ENCODE peak calls at places on chromosomes 4 and X, in four cellular contexts. N, M, U and G are unnamed samples.

GRCh38 chr4:98027827-98028226 is 115.4 kb downstream of the STPG2 start:
- DNase-seq in N (no peak), M (peak; percentile 11), U (no peak), G (peak; percentile 35)

GRCh38 chr4:3879681-3880594 is 113.8 kb downstream of the ADRA2C start:
- DNase-seq in N (no peak), M (no peak), U (no peak), G (no peak)

GRCh38 chr4:135120190-135120589 is 918.6 kb upstream of the PABPC4L start:
- DNase-seq in N (no peak), M (no peak), U (peak; percentile 19), G (no peak)

GRCh38 chr4:6056976-6057766 is 38.9 kb upstream of the C4orf50 start:
- DNase-seq in N (no peak), M (no peak), U (no peak), G (no peak)

GRCh38 chr4:133186210-133186609 is 37.1 kb downstream of the PCDH10 start:
- DNase-seq in N (no peak), M (no peak), U (peak; percentile 1), G (no peak)

GRCh38 chr4:181946902-181947301 is 296.3 kb upstream of the TENM3 start:
- DNase-seq in N (no peak), M (no peak), U (peak; percentile 58), G (no peak)

GRCh38 chr4:82799006-82799881 is 648 bp upstream of the SCD5 start:
- DNase-seq in N (peak; percentile 32), M (peak; percentile 66), U (no peak), G (no peak)

GRCh38 chr4:74437866-74438265 is 7.1 kb upstream of the AREG start:
- DNase-seq in N (no peak), M (no peak), U (no peak), G (no peak)

GRCh38 chr4:38872620-38873019 is 5.0 kb downstream of the FAM114A1 start:
- DNase-seq in N (no peak), M (no peak), U (peak; percentile 77), G (no peak)

GRCh38 chrX:131634900-131635299 is 91.0 kb downstream of the OR13H1 start:
- DNase-seq in N (no peak), M (no peak), U (no peak), G (no peak)
- TF ChIP-seq CTCF in N (no peak), M (no peak), U (no peak), G (no peak)

DNA sequence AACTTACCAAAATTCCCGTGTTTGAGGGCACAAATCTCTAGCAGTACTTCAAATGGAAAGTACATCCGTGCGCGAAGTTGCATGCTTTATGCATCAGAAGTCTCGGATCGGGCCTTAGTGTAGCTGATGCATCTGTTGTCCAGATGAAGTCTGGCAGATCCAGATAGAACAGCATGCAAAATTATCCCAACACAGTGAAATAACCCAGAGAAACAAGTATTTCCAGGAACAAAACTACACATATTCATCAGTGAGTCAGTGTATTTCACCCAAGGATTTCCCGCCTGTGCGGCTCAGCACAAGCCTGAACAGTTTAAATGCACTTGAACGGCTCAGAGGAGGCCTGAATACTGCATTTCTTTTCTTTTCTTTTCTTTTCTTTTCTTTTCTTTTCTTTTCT is 27.4 kb upstream of the CLDN24 start:
- DNase-seq in N (no peak), M (no peak), U (peak; percentile 61), G (peak; percentile 68)
- H3K27ac ChIP-seq in N (no peak overlapping the region), M (no peak overlapping the region), U (no peak overlapping the region), G (no peak overlapping the region)

GRCh38 chrX:130788786-130789581 is 114.0 kb downstream of the ENOX2 start:
- DNase-seq in N (no peak), M (no peak), U (peak; percentile 3), G (no peak)

GRCh38 chrX:130789793-130790192 is 113.2 kb downstream of the ENOX2 start:
- DNase-seq in N (no peak), M (no peak), U (no peak), G (no peak)

GRCh38 chrX:130799393-130799792 is 103.6 kb downstream of the ENOX2 start:
- DNase-seq in N (no peak), M (no peak), U (peak; percentile 32), G (no peak)

GRCh38 chrX:130793966-130794365 is 109.0 kb downstream of the ENOX2 start:
- DNase-seq in N (no peak), M (no peak), U (no peak), G (no peak)
- TF ChIP-seq CTCF in N (no peak), M (no peak), U (no peak), G (no peak)

GRCh38 chr4:152935138-152935537 is 985 bp upstream of the FHDC1 start:
- DNase-seq in N (peak; percentile 73), M (peak; percentile 76), U (no peak), G (no peak)
- H3K27ac ChIP-seq in N (no peak overlapping the region), M (no peak overlapping the region), U (no peak overlapping the region), G (no peak overlapping the region)

GRCh38 chrX:136755411-136755810 is 25.3 kb downstream of the ARHGEF6 start:
- DNase-seq in N (no peak), M (no peak), U (no peak), G (no peak)

GRCh38 chrX:136747003-136747986 is 33.4 kb downstream of the ARHGEF6 start:
- DNase-seq in N (no peak), M (no peak), U (no peak), G (no peak)

GRCh38 chrX:136750364-136750763 is 30.4 kb downstream of the ARHGEF6 start:
- DNase-seq in N (no peak), M (no peak), U (no peak), G (peak; percentile 2)

GRCh38 chrX:136754641-136755040 is 26.1 kb downstream of the ARHGEF6 start:
- DNase-seq in N (no peak), M (peak; percentile 8), U (no peak), G (no peak)

DNA sequence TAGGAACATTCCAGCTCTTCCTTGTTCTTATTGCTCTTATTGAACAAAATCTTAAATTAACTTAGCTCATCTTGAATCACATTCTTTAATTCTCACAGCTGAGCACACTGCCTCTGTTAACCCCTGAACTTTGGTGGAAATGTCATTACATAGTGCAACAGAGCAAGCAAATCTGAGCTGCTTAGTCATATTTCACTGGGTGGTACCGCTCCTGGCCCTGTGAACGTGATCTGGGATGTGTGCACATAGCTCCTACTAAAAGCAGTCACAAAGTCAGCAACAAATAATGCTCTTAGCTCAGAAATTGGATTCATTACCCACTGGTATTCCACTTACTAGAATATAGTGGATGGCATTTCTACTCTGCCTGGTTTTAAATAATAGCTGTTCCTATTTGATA is 27.9 kb downstream of the ARHGEF6 start:
- DNase-seq in N (no peak), M (no peak), U (peak; percentile 11), G (no peak)
- TF ChIP-seq CTCF in N (no peak), M (no peak), U (no peak), G (no peak)

GRCh38 chr4:152011469-152011868 is 250.7 kb upstream of the GATB start:
- DNase-seq in N (no peak), M (no peak), U (no peak), G (no peak)

GRCh38 chr4:152014280-152014679 is 253.5 kb upstream of the GATB start:
- DNase-seq in N (no peak), M (no peak), U (no peak), G (no peak)

GRCh38 chr4:152020073-152020472 is 259.3 kb upstream of the GATB start:
- DNase-seq in N (no peak), M (no peak), U (no peak), G (no peak)

GRCh38 chr4:152015597-152016324 is 255.0 kb upstream of the GATB start:
- DNase-seq in N (no peak), M (no peak), U (no peak), G (no peak)

DNA sequence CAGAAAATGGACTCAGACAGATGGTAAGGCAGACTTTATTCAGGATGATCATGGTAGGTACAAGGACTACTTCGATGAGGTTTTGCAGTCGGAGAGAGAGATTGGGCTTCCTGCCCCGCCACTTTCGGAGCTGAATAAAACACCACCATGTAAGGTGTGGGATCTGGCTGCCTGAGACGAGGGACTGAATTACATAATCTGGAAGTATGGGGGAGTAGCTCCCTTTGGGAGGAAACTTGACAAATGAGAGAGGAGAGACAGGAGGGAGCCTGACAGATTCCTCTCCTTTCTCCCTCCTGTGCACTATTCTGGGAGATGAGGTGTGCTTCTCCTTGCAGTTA is 255.5 kb upstream of the GATB start:
- DNase-seq in N (no peak), M (no peak), U (no peak), G (no peak)
- H3K27ac ChIP-seq in N (no peak overlapping the region), M (no peak overlapping the region), U (no peak overlapping the region), G (no peak overlapping the region)